ENCODE peak calls at places on chromosomes 4 and X, in four cellular contexts. One of them, this sample, is unnamed.

GRCh38 chrX:110286126-110286525 is 31.8 kb downstream of the AMMECR1 start:
- DNase-seq in sigmoid colon: peak; percentile 65
- DNase-seq in endothelial cell of umbilical vein: no peak
- DNase-seq in breast epithelium: no peak
- DNase-seq in this sample: no peak

GRCh38 chr4:178028481-178028880 is 586.2 kb upstream of the AGA start:
- DNase-seq in endothelial cell of umbilical vein: no peak
- DNase-seq in sigmoid colon: no peak
- DNase-seq in breast epithelium: no peak
- DNase-seq in this sample: no peak

GRCh38 chr4:4776335-4776734 is 83.1 kb upstream of the MSX1 start:
- DNase-seq in endothelial cell of umbilical vein: no peak
- DNase-seq in sigmoid colon: no peak
- DNase-seq in breast epithelium: no peak
- DNase-seq in this sample: no peak

GRCh38 chr4:127249066-127249766 is 383.5 kb upstream of the INTU start:
- DNase-seq in breast epithelium: no peak
- DNase-seq in sigmoid colon: no peak
- DNase-seq in endothelial cell of umbilical vein: no peak
- DNase-seq in this sample: no peak

GRCh38 chr4:117560329-117560728 is 474.0 kb upstream of the NDST3 start:
- DNase-seq in endothelial cell of umbilical vein: peak; percentile 11
- DNase-seq in breast epithelium: no peak
- DNase-seq in sigmoid colon: no peak
- DNase-seq in this sample: peak; percentile 4

GRCh38 chr4:173192375-173193162 is 24.0 kb downstream of the GALNT7 start:
- DNase-seq in breast epithelium: no peak
- DNase-seq in sigmoid colon: no peak
- DNase-seq in endothelial cell of umbilical vein: peak; percentile 38
- DNase-seq in this sample: no peak

GRCh38 chr4:85748654-85749053 is 273.7 kb downstream of the ARHGAP24 start:
- DNase-seq in breast epithelium: no peak
- DNase-seq in endothelial cell of umbilical vein: peak; percentile 37
- DNase-seq in sigmoid colon: no peak
- DNase-seq in this sample: no peak

GRCh38 chr4:14520171-14520570 is 482.1 kb upstream of the CPEB2 start:
- DNase-seq in sigmoid colon: no peak
- DNase-seq in breast epithelium: no peak
- DNase-seq in endothelial cell of umbilical vein: no peak
- DNase-seq in this sample: no peak

GRCh38 chr4:147409350-147409749 is 71.5 kb upstream of the EDNRA start:
- DNase-seq in sigmoid colon: no peak
- DNase-seq in endothelial cell of umbilical vein: no peak
- DNase-seq in breast epithelium: no peak
- DNase-seq in this sample: no peak

GRCh38 chr4:155950461-155950860 is 3.2 kb downstream of the CTSO start:
- DNase-seq in endothelial cell of umbilical vein: no peak
- DNase-seq in sigmoid colon: no peak
- DNase-seq in breast epithelium: no peak
- DNase-seq in this sample: peak; percentile 24

DNA sequence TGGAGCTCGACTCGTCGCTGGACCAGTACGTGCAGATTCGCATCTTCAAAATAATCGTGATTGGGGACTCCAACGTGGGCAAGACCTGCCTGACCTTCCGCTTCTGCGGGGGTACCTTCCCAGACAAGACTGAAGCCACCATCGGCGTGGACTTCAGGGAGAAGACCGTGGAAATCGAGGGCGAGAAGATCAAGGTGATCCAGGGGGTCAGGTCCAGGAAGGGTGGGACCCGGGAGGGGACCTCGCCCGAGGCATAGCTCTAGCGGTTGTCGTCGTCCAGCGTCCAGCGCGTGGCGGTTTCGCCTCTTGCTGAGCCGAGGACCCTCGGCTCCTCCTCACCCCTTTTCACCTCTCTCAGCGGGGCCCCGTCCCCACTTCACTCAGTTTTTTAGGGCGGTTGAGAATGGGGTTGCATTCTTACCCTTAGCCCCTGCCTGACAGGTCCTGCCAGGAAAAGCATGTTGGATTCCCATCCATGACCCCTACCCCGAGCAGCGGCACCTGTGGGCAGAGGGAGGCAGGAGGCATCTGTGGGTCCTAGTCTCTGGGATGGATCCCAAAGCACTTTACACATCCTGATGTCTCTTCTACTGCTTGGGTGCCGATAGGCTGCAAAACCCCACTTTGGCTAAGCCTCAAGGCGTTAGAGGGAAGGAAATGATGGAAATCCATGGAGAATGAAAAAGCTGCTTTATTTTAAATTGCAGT is 519 bp downstream of the RAB33A start:
- DNase-seq in endothelial cell of umbilical vein: no peak
- DNase-seq in breast epithelium: no peak
- DNase-seq in sigmoid colon: peak; percentile 54
- DNase-seq in this sample: peak; percentile 15
- H3K27ac ChIP-seq in endothelial cell of umbilical vein: no peak overlapping the region
- H3K27ac ChIP-seq in breast epithelium: no peak overlapping the region
- H3K27ac ChIP-seq in sigmoid colon: peak overlapping the region; percentile 33
- H3K27ac ChIP-seq in this sample: no peak overlapping the region

DNA sequence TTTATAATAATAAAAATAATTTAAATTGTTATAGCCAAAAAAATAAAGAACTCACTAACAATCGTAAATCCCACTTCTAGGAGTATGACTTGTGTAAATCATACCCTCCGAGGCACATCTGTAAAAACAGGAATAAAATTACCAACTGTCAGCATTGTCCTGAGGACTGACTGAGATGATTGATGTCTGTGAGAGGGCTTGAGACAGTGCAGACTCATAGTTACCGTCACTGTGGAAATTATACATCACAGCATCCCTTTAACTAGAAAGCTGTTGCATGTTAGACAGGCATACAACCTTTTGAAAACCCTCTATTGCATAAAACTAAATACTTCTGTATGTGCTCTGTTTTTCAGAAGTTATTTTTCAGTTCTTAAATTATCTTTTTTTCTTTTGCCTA is 13.8 kb upstream of the RBPJ start:
- DNase-seq in sigmoid colon: no peak
- DNase-seq in endothelial cell of umbilical vein: no peak
- DNase-seq in breast epithelium: no peak
- DNase-seq in this sample: no peak
- TF ChIP-seq POLR2AphosphoS5 in sigmoid colon: peak; percentile 81
- TF ChIP-seq POLR2AphosphoS5 in endothelial cell of umbilical vein: no peak
- TF ChIP-seq POLR2AphosphoS5 in breast epithelium: no peak
- TF ChIP-seq POLR2AphosphoS5 in this sample: no peak

DNA sequence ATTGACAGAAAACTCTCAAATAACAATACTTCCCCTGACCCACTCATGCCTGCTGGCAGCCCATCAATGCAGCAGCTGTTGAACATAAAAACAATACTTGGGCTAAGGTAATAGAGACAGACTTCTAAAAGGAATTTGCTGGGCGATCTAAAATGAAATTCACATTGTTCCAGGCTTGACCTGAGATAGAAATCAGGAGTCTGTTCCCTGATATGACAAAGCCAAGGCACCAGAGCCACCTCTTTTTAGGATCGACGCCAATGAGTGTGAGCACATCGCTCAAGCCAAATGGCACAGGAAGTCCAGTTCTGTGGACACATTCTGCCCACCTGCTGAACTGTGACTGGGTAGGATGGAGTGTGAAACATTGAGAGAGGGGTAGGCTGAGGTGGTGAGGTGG is 4.9 kb downstream of the SEPTIN11 start:
- DNase-seq in breast epithelium: no peak
- DNase-seq in endothelial cell of umbilical vein: peak; percentile 59
- DNase-seq in sigmoid colon: no peak
- DNase-seq in this sample: no peak
- H3K4me3 ChIP-seq in breast epithelium: no peak overlapping the region
- H3K4me3 ChIP-seq in endothelial cell of umbilical vein: no peak overlapping the region
- H3K4me3 ChIP-seq in sigmoid colon: no peak overlapping the region
- H3K4me3 ChIP-seq in this sample: no peak overlapping the region

DNA sequence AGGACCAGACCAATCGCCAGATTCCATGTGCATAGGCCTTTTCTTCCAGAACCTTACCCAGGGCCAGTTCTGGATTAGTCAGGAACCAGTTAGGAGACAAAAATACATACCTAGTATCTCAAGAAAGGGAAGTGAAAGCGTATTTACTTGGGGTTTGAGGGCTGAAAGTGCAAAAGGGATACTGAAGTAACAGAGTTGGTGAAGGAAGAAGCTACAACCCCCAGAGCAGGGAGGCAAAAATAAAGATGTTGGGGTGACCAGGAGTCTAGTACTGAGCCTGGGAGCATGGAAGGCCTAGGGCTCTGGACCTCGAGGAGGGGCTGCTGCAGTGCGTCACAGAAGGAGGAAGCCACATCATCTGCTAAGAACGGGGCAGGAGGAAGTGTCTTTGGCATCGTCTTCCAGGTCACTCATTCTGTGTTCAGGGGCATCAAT is 38.3 kb downstream of the TKTL1 start:
- DNase-seq in endothelial cell of umbilical vein: peak; percentile 48
- DNase-seq in breast epithelium: no peak
- DNase-seq in sigmoid colon: no peak
- DNase-seq in this sample: no peak
- H3K27ac ChIP-seq in endothelial cell of umbilical vein: peak overlapping the region; percentile 61
- H3K27ac ChIP-seq in breast epithelium: no peak overlapping the region
- H3K27ac ChIP-seq in sigmoid colon: no peak overlapping the region
- H3K27ac ChIP-seq in this sample: no peak overlapping the region

GRCh38 chr4:146273204-146273901 is 59.0 kb downstream of the REELD1 start:
- DNase-seq in breast epithelium: no peak
- DNase-seq in endothelial cell of umbilical vein: no peak
- DNase-seq in sigmoid colon: no peak
- DNase-seq in this sample: no peak
- TF ChIP-seq POLR2AphosphoS5 in breast epithelium: no peak
- TF ChIP-seq POLR2AphosphoS5 in endothelial cell of umbilical vein: no peak
- TF ChIP-seq POLR2AphosphoS5 in sigmoid colon: no peak
- TF ChIP-seq POLR2AphosphoS5 in this sample: no peak

GRCh38 chr4:40991908-40992307 is 222.4 kb downstream of the APBB2 start:
- DNase-seq in breast epithelium: no peak
- DNase-seq in sigmoid colon: no peak
- DNase-seq in endothelial cell of umbilical vein: no peak
- DNase-seq in this sample: no peak

GRCh38 chr4:40990899-40991265 is 223.5 kb downstream of the APBB2 start:
- DNase-seq in breast epithelium: no peak
- DNase-seq in endothelial cell of umbilical vein: no peak
- DNase-seq in sigmoid colon: no peak
- DNase-seq in this sample: no peak

GRCh38 chr4:40992472-40993298 is 221.7 kb downstream of the APBB2 start:
- DNase-seq in sigmoid colon: no peak
- DNase-seq in breast epithelium: no peak
- DNase-seq in endothelial cell of umbilical vein: peak; percentile 82
- DNase-seq in this sample: no peak

GRCh38 chr4:40987151-40987550 is 227.2 kb downstream of the APBB2 start:
- DNase-seq in endothelial cell of umbilical vein: no peak
- DNase-seq in breast epithelium: no peak
- DNase-seq in sigmoid colon: no peak
- DNase-seq in this sample: no peak

GRCh38 chr4:40990202-40990898 is 224.0 kb downstream of the APBB2 start:
- DNase-seq in endothelial cell of umbilical vein: peak; percentile 84
- DNase-seq in breast epithelium: no peak
- DNase-seq in sigmoid colon: no peak
- DNase-seq in this sample: no peak
- H3K4me3 ChIP-seq in endothelial cell of umbilical vein: no peak overlapping the region
- H3K4me3 ChIP-seq in breast epithelium: no peak overlapping the region
- H3K4me3 ChIP-seq in sigmoid colon: no peak overlapping the region
- H3K4me3 ChIP-seq in this sample: no peak overlapping the region

GRCh38 chr4:39541987-39542632 is 14.9 kb upstream of the UGDH start:
- DNase-seq in endothelial cell of umbilical vein: no peak
- DNase-seq in breast epithelium: no peak
- DNase-seq in sigmoid colon: no peak
- DNase-seq in this sample: no peak
- H3K27ac ChIP-seq in endothelial cell of umbilical vein: no peak overlapping the region
- H3K27ac ChIP-seq in breast epithelium: no peak overlapping the region
- H3K27ac ChIP-seq in sigmoid colon: no peak overlapping the region
- H3K27ac ChIP-seq in this sample: no peak overlapping the region

GRCh38 chrX:124194209-124194608 is 138.3 kb upstream of the TEX13D start:
- DNase-seq in endothelial cell of umbilical vein: no peak
- DNase-seq in sigmoid colon: peak; percentile 63
- DNase-seq in breast epithelium: no peak
- DNase-seq in this sample: no peak
- TF ChIP-seq POLR2AphosphoS5 in endothelial cell of umbilical vein: no peak
- TF ChIP-seq POLR2AphosphoS5 in sigmoid colon: peak; percentile 8
- TF ChIP-seq POLR2AphosphoS5 in breast epithelium: no peak
- TF ChIP-seq POLR2AphosphoS5 in this sample: no peak

GRCh38 chr4:188455353-188455752 is 316.1 kb downstream of the TRIML1 start:
- DNase-seq in sigmoid colon: no peak
- DNase-seq in endothelial cell of umbilical vein: no peak
- DNase-seq in breast epithelium: no peak
- DNase-seq in this sample: no peak
- H3K4me3 ChIP-seq in sigmoid colon: no peak overlapping the region
- H3K4me3 ChIP-seq in endothelial cell of umbilical vein: no peak overlapping the region
- H3K4me3 ChIP-seq in breast epithelium: no peak overlapping the region
- H3K4me3 ChIP-seq in this sample: no peak overlapping the region

This sample was measured in GM23338.